ENCODE peak calls at places on chromosomes 1 and 21, in ten cellular contexts. P is T-helper 9 cell; A is HL-60; W is heart right ventricle; Q is cardiac fibroblast; L is stimulated activated CD8-positive, alpha-beta memory T cell treated with anti-CD3 and anti-CD28 coated beads, Interleukin-4, amount 100 ng/mL, for 1 hour; S is GM23248; M is EL; U is activated naive CD8-positive, alpha-beta T cell treated with anti-CD3 and anti-CD28 coated beads for 36 hours; G is NCI-H345. T is an unnamed sample.

GRCh38 chr1:39132505-39133339 is 71.8 kb upstream of the MACF1 start:
- DNase-seq in P (no peak), A (no peak), W (peak; percentile 74), Q (peak; percentile 69), L (no peak), S (no peak), M (peak; percentile 53), U (no peak), G (peak; percentile 62), T (peak; percentile 97)

GRCh38 chr1:204726478-204726877 is 40.9 kb upstream of the LRRN2 start:
- DNase-seq in P (no peak), A (no peak), W (no peak), Q (peak; percentile 43), L (no peak), S (peak; percentile 52), M (peak; percentile 65), U (no peak), G (no peak), T (no peak)

GRCh38 chr1:175232335-175232734 is 39.8 kb upstream of the KIAA0040 start:
- DNase-seq in P (no peak), A (no peak), W (no peak), Q (no peak), L (no peak), S (no peak), M (no peak), U (no peak), G (no peak), T (no peak)

GRCh38 chr1:9600861-9601834 is 12.4 kb downstream of the TMEM201 start:
- DNase-seq in P (no peak), A (no peak), W (no peak), Q (no peak), L (no peak), S (no peak), M (no peak), U (no peak), G (no peak), T (no peak)

GRCh38 chr21:27643326-27643725 is 676.4 kb upstream of the ADAMTS5 start:
- DNase-seq in P (no peak), A (no peak), W (no peak), Q (no peak), L (no peak), S (no peak), M (no peak), U (no peak), G (no peak), T (no peak)

GRCh38 chr1:27141266-27142003 is 13.5 kb downstream of the SLC9A1 start:
- DNase-seq in P (no peak), A (no peak), W (no peak), Q (no peak), L (no peak), S (no peak), M (no peak), U (no peak), G (peak; percentile 64), T (no peak)

GRCh38 chr1:209404577-209404976 is 178.9 kb upstream of the CAMK1G start:
- DNase-seq in P (no peak), A (no peak), W (no peak), Q (peak; percentile 33), L (no peak), S (no peak), M (no peak), U (no peak), G (no peak), T (no peak)

GRCh38 chr1:9892563-9893528 is 17.2 kb downstream of the CTNNBIP1 start:
- DNase-seq in P (no peak), A (peak; percentile 89), W (no peak), Q (peak; percentile 81), L (no peak), S (peak; percentile 94), M (peak; percentile 88), U (no peak), G (no peak), T (no peak)

GRCh38 chr1:164479242-164479641 is 79.7 kb upstream of the PBX1 start:
- DNase-seq in P (no peak), A (no peak), W (no peak), Q (no peak), L (no peak), S (no peak), M (no peak), U (no peak), G (no peak), T (no peak)

T was measured in DMS 273 treated with DMSO at 0.1 percent for 48 hours.